ENCODE peak calls at places on chromosomes 12 and 14, in five cellular contexts. D, Q, X, J and N are unnamed samples.

GRCh38 chr12:130014485-130014807 is 110.6 kb upstream of the TMEM132D start:
- DNase-seq in D (no peak), Q (no peak), X (no peak), J (no peak), N (no peak)

GRCh38 chr12:124750787-124751471 is 112.7 kb downstream of the SCARB1 start:
- DNase-seq in D (no peak), Q (no peak), X (no peak), J (no peak), N (no peak)

GRCh38 chr12:132506730-132507538 is 17.0 kb downstream of the FBRSL1 start:
- DNase-seq in D (peak), Q (peak), X (peak), J (peak), N (peak)

GRCh38 chr14:94753067-94753466 is 16.8 kb downstream of the GSC start:
- DNase-seq in D (no peak), Q (no peak), X (no peak), J (no peak), N (no peak)

GRCh38 chr12:80780746-80781145 is 64.0 kb downstream of the MYF5 start:
- DNase-seq in D (no peak), Q (peak), X (no peak), J (no peak), N (no peak)

GRCh38 chr14:102723650-102724049 is 53.6 kb upstream of the TRAF3 start:
- DNase-seq in D (no peak), Q (no peak), X (no peak), J (no peak), N (no peak)

GRCh38 chr12:76641961-76642360 is 82.4 kb upstream of the OSBPL8 start:
- DNase-seq in D (no peak), Q (no peak), X (no peak), J (no peak), N (no peak)

GRCh38 chr12:6323340-6323994 is 13.0 kb downstream of the PLEKHG6 start:
- DNase-seq in D (no peak), Q (peak), X (peak), J (peak), N (peak)

GRCh38 chr14:96681826-96682225 is 115.4 kb upstream of the VRK1 start:
- DNase-seq in D (no peak), Q (peak), X (no peak), J (no peak), N (no peak)

GRCh38 chr14:67167420-67168109 is 21.7 kb upstream of the GARIN2 start:
- DNase-seq in D (no peak), Q (peak), X (no peak), J (no peak), N (no peak)